ENCODE peak calls at places on chromosomes 2 and 18, in seven cellular contexts. O, W, K, G, J, E and R are unnamed samples.

GRCh38 chr2:31075393-31075792 is 62.8 kb downstream of the GALNT14 start:
- DNase-seq in O (no peak), W (no peak), K (no peak), G (peak; percentile 10), J (no peak), E (no peak), R (no peak)

GRCh38 chr2:61268249-61268648 is 106.3 kb downstream of the C2orf74 start:
- DNase-seq in O (no peak), W (no peak), K (no peak), G (no peak), J (no peak), E (no peak), R (no peak)

GRCh38 chr2:222430071-222430470 is 5.7 kb downstream of the SGPP2 start:
- DNase-seq in O (no peak), W (no peak), K (no peak), G (no peak), J (no peak), E (no peak), R (no peak)

GRCh38 chr2:224268441-224268840 is 133.5 kb downstream of the FAM124B start:
- DNase-seq in O (no peak), W (no peak), K (no peak), G (peak; percentile 86), J (no peak), E (no peak), R (no peak)

GRCh38 chr18:78960709-78961108 is 18.9 kb upstream of the SALL3 start:
- DNase-seq in O (no peak), W (no peak), K (no peak), G (no peak), J (no peak), E (no peak), R (no peak)

GRCh38 chr2:23561544-23561943 is 176.6 kb downstream of the KLHL29 start:
- DNase-seq in O (no peak), W (no peak), K (no peak), G (no peak), J (no peak), E (no peak), R (no peak)

GRCh38 chr2:96324716-96325037 is 440 bp upstream of the ITPRIPL1 start:
- DNase-seq in O (no peak), W (no peak), K (no peak), G (no peak), J (no peak), E (no peak), R (no peak)

GRCh38 chr2:36427790-36428243 is 72.2 kb downstream of the CRIM1 start:
- DNase-seq in O (no peak), W (no peak), K (no peak), G (peak; percentile 56), J (no peak), E (no peak), R (no peak)

GRCh38 chr18:36083729-36084128 is 16.4 kb upstream of the RPRD1A start:
- DNase-seq in O (no peak), W (no peak), K (no peak), G (no peak), J (no peak), E (no peak), R (no peak)

GRCh38 chr2:111668741-111669140 is 215.3 kb downstream of the ANAPC1 start:
- DNase-seq in O (no peak), W (no peak), K (no peak), G (no peak), J (no peak), E (no peak), R (no peak)

GRCh38 chr2:45884126-45884525 is 232.7 kb downstream of the PRKCE start:
- DNase-seq in O (no peak), W (no peak), K (no peak), G (no peak), J (no peak), E (no peak), R (no peak)

GRCh38 chr2:10935953-10936942 is 24.5 kb downstream of the KCNF1 start:
- DNase-seq in O (no peak), W (no peak), K (no peak), G (peak; percentile 98), J (no peak), E (no peak), R (no peak)

GRCh38 chr2:158702740-158703139 is 92.4 kb upstream of the DAPL1 start:
- DNase-seq in O (no peak), W (no peak), K (no peak), G (no peak), J (no peak), E (no peak), R (no peak)

GRCh38 chr2:191910518-191910917 is 63.6 kb upstream of the CAVIN2 start:
- DNase-seq in O (no peak), W (no peak), K (no peak), G (peak; percentile 75), J (no peak), E (no peak), R (no peak)

GRCh38 chr2:64202206-64202864 is 58.1 kb upstream of the PELI1 start:
- DNase-seq in O (no peak), W (no peak), K (no peak), G (peak; percentile 28), J (no peak), E (no peak), R (no peak)

GRCh38 chr2:65710779-65711295 is 278.4 kb upstream of the SPRED2 start:
- DNase-seq in O (no peak), W (no peak), K (no peak), G (peak; percentile 9), J (no peak), E (no peak), R (peak; percentile 5)

GRCh38 chr2:118848381-118849225 is 1.2 kb upstream of the EN1 start:
- DNase-seq in O (no peak), W (no peak), K (no peak), G (no peak), J (no peak), E (no peak), R (no peak)

GRCh38 chr18:12639990-12640880 is 17.7 kb downstream of the SPIRE1 start:
- DNase-seq in O (no peak), W (no peak), K (no peak), G (peak; percentile 88), J (no peak), E (no peak), R (no peak)

GRCh38 chr2:202072226-202072625 is 829 bp upstream of the KIAA2012 start:
- DNase-seq in O (no peak), W (no peak), K (no peak), G (no peak), J (no peak), E (no peak), R (no peak)

GRCh38 chr2:57793310-57793709 is 253.3 kb upstream of the VRK2 start:
- DNase-seq in O (no peak), W (no peak), K (no peak), G (no peak), J (no peak), E (no peak), R (no peak)

GRCh38 chr18:34115409-34116081 is 109.2 kb downstream of the NOL4 start:
- DNase-seq in O (no peak), W (no peak), K (peak; percentile 30), G (no peak), J (no peak), E (no peak), R (no peak)

GRCh38 chr2:20397811-20398447 is 47.3 kb upstream of the PUM2 start:
- DNase-seq in O (no peak), W (no peak), K (no peak), G (no peak), J (no peak), E (no peak), R (no peak)

GRCh38 chr2:65395621-65396347 is 36.6 kb downstream of the SPRED2 start:
- DNase-seq in O (no peak), W (no peak), K (no peak), G (no peak), J (no peak), E (no peak), R (no peak)

DNA sequence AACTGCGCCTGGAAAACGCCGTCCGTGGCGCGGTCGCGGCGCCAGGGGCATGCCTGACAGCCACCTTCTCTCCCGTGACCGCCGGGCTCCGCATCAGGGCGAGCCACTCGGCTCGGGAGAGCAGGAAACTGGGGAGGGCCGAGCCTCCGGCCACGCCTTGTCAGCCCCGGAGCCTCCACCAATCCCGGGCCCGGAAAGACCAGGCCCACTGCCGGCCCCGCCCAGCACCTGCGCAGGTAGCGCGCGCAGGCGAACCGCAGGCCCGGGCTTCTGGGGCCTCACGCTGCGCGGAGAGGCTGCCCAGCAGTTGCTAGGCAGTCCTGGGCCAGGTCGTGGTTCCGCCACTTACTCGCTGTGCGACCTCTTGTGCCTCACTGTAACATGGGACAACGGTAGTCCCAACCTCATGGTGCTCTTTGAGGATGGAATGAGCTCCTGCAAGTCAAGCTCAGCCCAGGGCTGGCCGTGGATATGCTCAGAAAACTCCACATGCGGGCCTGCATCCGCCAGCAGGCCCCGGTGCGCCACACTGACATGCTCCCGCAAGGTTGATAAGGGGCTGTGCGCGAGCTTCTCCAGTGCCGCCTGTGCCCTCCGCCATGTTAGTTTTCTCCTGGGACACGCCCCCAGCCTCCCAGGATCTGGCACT is 97.1 kb downstream of the INHBB start:
- DNase-seq in O (no peak), W (peak; percentile 38), K (peak; percentile 84), G (peak; percentile 6), J (no peak), E (no peak), R (no peak)
- H3K27ac ChIP-seq in O (no peak overlapping the region), W (no peak overlapping the region), K (peak overlapping the region; percentile 76), G (no peak overlapping the region), J (no peak overlapping the region), E (no peak overlapping the region), R (no peak overlapping the region)

DNA sequence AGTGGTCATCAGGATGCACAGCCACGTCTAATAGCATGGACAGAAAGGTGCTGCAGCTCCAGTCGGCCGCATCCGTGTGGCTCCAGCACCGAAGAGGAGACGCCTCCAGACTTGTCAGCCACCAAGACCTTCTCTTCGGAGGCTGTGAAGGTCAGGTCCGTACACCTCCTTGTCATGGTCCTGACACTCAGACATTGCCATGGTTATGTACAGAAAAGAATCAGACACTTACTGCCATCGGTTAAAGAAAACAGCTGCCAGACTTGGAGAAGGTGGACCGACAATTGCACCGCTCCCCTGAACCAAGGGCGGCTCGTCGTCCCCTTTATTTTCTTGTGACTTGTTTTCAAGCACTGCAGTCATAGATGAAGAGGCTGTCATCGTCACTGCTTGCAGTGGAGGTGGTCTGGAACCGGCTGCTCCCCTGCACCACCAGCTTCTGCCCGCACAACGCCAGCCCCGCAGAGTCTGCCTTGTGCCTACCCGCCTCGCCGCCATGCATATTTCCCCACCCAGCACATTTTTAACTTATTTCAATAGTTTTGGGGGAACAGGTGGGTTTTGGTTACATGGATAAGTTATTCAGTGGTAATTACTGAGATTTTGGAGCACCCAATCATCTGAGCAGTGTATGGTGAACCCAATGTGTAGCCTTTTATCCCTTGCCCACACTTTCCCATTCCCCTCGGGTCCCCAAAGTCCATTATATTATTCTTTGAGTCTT is 18.3 kb downstream of the FBXO48 start:
- DNase-seq in O (no peak), W (no peak), K (no peak), G (no peak), J (no peak), E (no peak), R (no peak)
- H3K27ac ChIP-seq in O (no peak overlapping the region), W (no peak overlapping the region), K (no peak overlapping the region), G (no peak overlapping the region), J (no peak overlapping the region), E (no peak overlapping the region), R (no peak overlapping the region)

GRCh38 chr2:19336781-19337180 is 21.6 kb downstream of the OSR1 start:
- DNase-seq in O (no peak), W (no peak), K (no peak), G (no peak), J (no peak), E (no peak), R (no peak)
- H3K27ac ChIP-seq in O (no peak overlapping the region), W (peak overlapping the region; percentile 71), K (no peak overlapping the region), G (no peak overlapping the region), J (peak overlapping the region; percentile 2), E (no peak overlapping the region), R (peak overlapping the region; percentile 54)

GRCh38 chr2:239397856-239398470 is 2.9 kb downstream of the HDAC4 start:
- DNase-seq in O (no peak), W (no peak), K (no peak), G (no peak), J (no peak), E (no peak), R (no peak)
- H3K27ac ChIP-seq in O (no peak overlapping the region), W (peak overlapping the region; percentile 100), K (no peak overlapping the region), G (no peak overlapping the region), J (no peak overlapping the region), E (no peak overlapping the region), R (no peak overlapping the region)